ENCODE peak calls at places on chromosomes 3 and 15, in seven cellular contexts. B is GDM1; O is naive thymus-derived CD4-positive, alpha-beta T cell; Z is CD8-positive, alpha-beta T cell; U is stimulated activated naive B cell treated with anti-CD40 and anti-IgM and Interleukin-4, amounts not matched to agents 10 μg/mL and 1 μg/mL and 100 μg/mL, for 72 hours; F is iPS DF 6.9; T is psoas muscle. Q is an unnamed sample.

GRCh38 chr3:31438742-31439141 is 94.0 kb upstream of the STT3B start:
- DNase-seq in B (no peak), O (no peak), Z (no peak), U (no peak), F (no peak), T (no peak), Q (no peak)

GRCh38 chr3:17023006-17023664 is 138.4 kb downstream of the PLCL2 start:
- DNase-seq in B (no peak), O (no peak), Z (peak; percentile 67), U (peak; percentile 53), F (no peak), T (no peak), Q (peak; percentile 68)

GRCh38 chr15:95394186-95395067 is 936.1 kb upstream of the NR2F2 start:
- DNase-seq in B (no peak), O (no peak), Z (no peak), U (no peak), F (no peak), T (no peak), Q (no peak)

GRCh38 chr3:14562441-14562840 is 22.3 kb upstream of the GRIP2 start:
- DNase-seq in B (no peak), O (no peak), Z (no peak), U (no peak), F (no peak), T (no peak), Q (no peak)

GRCh38 chr3:104952587-104952986 is 414.1 kb upstream of the ALCAM start:
- DNase-seq in B (no peak), O (no peak), Z (no peak), U (no peak), F (no peak), T (no peak), Q (no peak)

GRCh38 chr3:32699429-32699828 is 14.4 kb downstream of the CNOT10 start:
- DNase-seq in B (no peak), O (no peak), Z (no peak), U (no peak), F (no peak), T (no peak), Q (no peak)

GRCh38 chr15:53126144-53126543 is 336.0 kb upstream of the ONECUT1 start:
- DNase-seq in B (no peak), O (no peak), Z (no peak), U (no peak), F (no peak), T (no peak), Q (no peak)

GRCh38 chr3:150544040-150544439 is 2.3 kb downstream of the SERP1 start:
- DNase-seq in B (no peak), O (no peak), Z (no peak), U (no peak), F (no peak), T (no peak), Q (no peak)

GRCh38 chr3:127365383-127365782 is 77.5 kb upstream of the PRR20G start:
- DNase-seq in B (no peak), O (no peak), Z (no peak), U (no peak), F (no peak), T (no peak), Q (no peak)

GRCh38 chr3:112856537-112856936 is 9.9 kb upstream of the CD200R1L start:
- DNase-seq in B (peak; percentile 59), O (no peak), Z (peak; percentile 26), U (peak; percentile 13), F (no peak), T (no peak), Q (peak; percentile 59)

GRCh38 chr15:101128191-101128590 is 123.7 kb downstream of the CHSY1 start:
- DNase-seq in B (no peak), O (no peak), Z (no peak), U (no peak), F (no peak), T (no peak), Q (no peak)

GRCh38 chr15:42427429-42428223 is 63.3 kb downstream of the ZNF106 start:
- DNase-seq in B (no peak), O (no peak), Z (no peak), U (no peak), F (no peak), T (no peak), Q (no peak)

GRCh38 chr15:79065361-79065743 is 25.2 kb downstream of the RASGRF1 start:
- DNase-seq in B (no peak), O (no peak), Z (no peak), U (no peak), F (no peak), T (no peak), Q (no peak)

GRCh38 chr3:152021951-152022461 is 148.6 kb downstream of the SUCNR1 start:
- DNase-seq in B (peak; percentile 5), O (no peak), Z (no peak), U (no peak), F (no peak), T (no peak), Q (no peak)

GRCh38 chr3:11539218-11539617 is 104.5 kb downstream of the VGLL4 start:
- DNase-seq in B (no peak), O (no peak), Z (no peak), U (no peak), F (no peak), T (no peak), Q (no peak)

GRCh38 chr3:42936157-42936981 is 30.4 kb downstream of the ZNF662 start:
- DNase-seq in B (no peak), O (no peak), Z (no peak), U (no peak), F (no peak), T (peak; percentile 66), Q (no peak)

Q was measured in immature natural killer cell.